ENCODE peak calls at places on chromosome 21, in ten cellular contexts. One of them, this sample, is unnamed.

GRCh38 chr21:33496345-33496744 is 4.8 kb upstream of the DNAJC28 start:
- DNase-seq in fibroblast of villous mesenchyme: no peak
- DNase-seq in Peyer's patch: no peak
- DNase-seq in kidney epithelial cell: no peak
- DNase-seq in IMR-90: no peak
- DNase-seq in epithelial cell of esophagus: peak; percentile 3
- DNase-seq in AG04449: no peak
- DNase-seq in HFF-Myc: no peak
- DNase-seq in tibial artery: no peak
- DNase-seq in left lung: no peak
- DNase-seq in this sample: no peak

GRCh38 chr21:33069994-33070811 is at the start of gene OLIG1:
- DNase-seq in fibroblast of villous mesenchyme: peak; percentile 4
- DNase-seq in Peyer's patch: no peak
- DNase-seq in kidney epithelial cell: no peak
- DNase-seq in IMR-90: peak; percentile 10
- DNase-seq in epithelial cell of esophagus: peak; percentile 33
- DNase-seq in AG04449: no peak
- DNase-seq in HFF-Myc: no peak
- DNase-seq in tibial artery: no peak
- DNase-seq in left lung: peak; percentile 94
- DNase-seq in this sample: peak; percentile 16

GRCh38 chr21:38280446-38280845 is 23.7 kb downstream of the KCNJ15 start:
- DNase-seq in fibroblast of villous mesenchyme: peak; percentile 67
- DNase-seq in Peyer's patch: no peak
- DNase-seq in kidney epithelial cell: no peak
- DNase-seq in IMR-90: peak; percentile 20
- DNase-seq in epithelial cell of esophagus: no peak
- DNase-seq in AG04449: no peak
- DNase-seq in HFF-Myc: no peak
- DNase-seq in tibial artery: no peak
- DNase-seq in left lung: no peak
- DNase-seq in this sample: no peak

GRCh38 chr21:24023936-24024335 is 1583.3 kb downstream of the MRPL39 start:
- DNase-seq in fibroblast of villous mesenchyme: no peak
- DNase-seq in Peyer's patch: no peak
- DNase-seq in kidney epithelial cell: no peak
- DNase-seq in IMR-90: no peak
- DNase-seq in epithelial cell of esophagus: no peak
- DNase-seq in AG04449: no peak
- DNase-seq in HFF-Myc: no peak
- DNase-seq in tibial artery: no peak
- DNase-seq in left lung: no peak
- DNase-seq in this sample: no peak

GRCh38 chr21:32193066-32193465 is 85.8 kb downstream of the MIS18A start:
- DNase-seq in fibroblast of villous mesenchyme: no peak
- DNase-seq in Peyer's patch: no peak
- DNase-seq in kidney epithelial cell: no peak
- DNase-seq in IMR-90: no peak
- DNase-seq in epithelial cell of esophagus: no peak
- DNase-seq in AG04449: no peak
- DNase-seq in HFF-Myc: no peak
- DNase-seq in tibial artery: no peak
- DNase-seq in left lung: no peak
- DNase-seq in this sample: no peak

GRCh38 chr21:26179501-26179900 is 8.9 kb upstream of the APP start:
- DNase-seq in fibroblast of villous mesenchyme: no peak
- DNase-seq in Peyer's patch: no peak
- DNase-seq in kidney epithelial cell: no peak
- DNase-seq in IMR-90: no peak
- DNase-seq in epithelial cell of esophagus: no peak
- DNase-seq in AG04449: no peak
- DNase-seq in HFF-Myc: no peak
- DNase-seq in tibial artery: no peak
- DNase-seq in left lung: no peak
- DNase-seq in this sample: no peak

GRCh38 chr21:38645282-38645681 is 147.0 kb upstream of the ERG start:
- DNase-seq in fibroblast of villous mesenchyme: peak; percentile 25
- DNase-seq in Peyer's patch: no peak
- DNase-seq in kidney epithelial cell: peak; percentile 29
- DNase-seq in IMR-90: peak; percentile 82
- DNase-seq in epithelial cell of esophagus: peak; percentile 92
- DNase-seq in AG04449: peak; percentile 64
- DNase-seq in HFF-Myc: peak; percentile 25
- DNase-seq in tibial artery: no peak
- DNase-seq in left lung: no peak
- DNase-seq in this sample: peak; percentile 90

GRCh38 chr21:38505654-38506523 is 7.6 kb upstream of the ERG start:
- DNase-seq in fibroblast of villous mesenchyme: peak; percentile 74
- DNase-seq in Peyer's patch: no peak
- DNase-seq in kidney epithelial cell: no peak
- DNase-seq in IMR-90: peak; percentile 71
- DNase-seq in epithelial cell of esophagus: peak; percentile 81
- DNase-seq in AG04449: peak; percentile 38
- DNase-seq in HFF-Myc: peak; percentile 33
- DNase-seq in tibial artery: no peak
- DNase-seq in left lung: no peak
- DNase-seq in this sample: peak; percentile 87

GRCh38 chr21:40902299-40902698 is 55.3 kb upstream of the DSCAM start:
- DNase-seq in fibroblast of villous mesenchyme: no peak
- DNase-seq in Peyer's patch: no peak
- DNase-seq in kidney epithelial cell: no peak
- DNase-seq in IMR-90: no peak
- DNase-seq in epithelial cell of esophagus: no peak
- DNase-seq in AG04449: no peak
- DNase-seq in HFF-Myc: no peak
- DNase-seq in tibial artery: no peak
- DNase-seq in left lung: no peak
- DNase-seq in this sample: no peak

GRCh38 chr21:27796106-27796505 is 829.2 kb upstream of the ADAMTS5 start:
- DNase-seq in fibroblast of villous mesenchyme: peak; percentile 54
- DNase-seq in Peyer's patch: no peak
- DNase-seq in kidney epithelial cell: no peak
- DNase-seq in IMR-90: peak; percentile 68
- DNase-seq in epithelial cell of esophagus: no peak
- DNase-seq in AG04449: no peak
- DNase-seq in HFF-Myc: peak; percentile 79
- DNase-seq in tibial artery: no peak
- DNase-seq in left lung: no peak
- DNase-seq in this sample: peak; percentile 79

GRCh38 chr21:42237577-42237976 is 18.6 kb downstream of the ABCG1 start:
- DNase-seq in fibroblast of villous mesenchyme: no peak
- DNase-seq in Peyer's patch: no peak
- DNase-seq in kidney epithelial cell: no peak
- DNase-seq in IMR-90: no peak
- DNase-seq in epithelial cell of esophagus: no peak
- DNase-seq in AG04449: no peak
- DNase-seq in HFF-Myc: no peak
- DNase-seq in tibial artery: no peak
- DNase-seq in left lung: no peak
- DNase-seq in this sample: no peak

GRCh38 chr21:42239556-42239955 is 20.6 kb downstream of the ABCG1 start:
- DNase-seq in fibroblast of villous mesenchyme: no peak
- DNase-seq in Peyer's patch: no peak
- DNase-seq in kidney epithelial cell: no peak
- DNase-seq in IMR-90: no peak
- DNase-seq in epithelial cell of esophagus: no peak
- DNase-seq in AG04449: no peak
- DNase-seq in HFF-Myc: no peak
- DNase-seq in tibial artery: no peak
- DNase-seq in left lung: no peak
- DNase-seq in this sample: no peak

GRCh38 chr21:42238185-42238934 is 19.4 kb downstream of the ABCG1 start:
- DNase-seq in fibroblast of villous mesenchyme: no peak
- DNase-seq in Peyer's patch: no peak
- DNase-seq in kidney epithelial cell: no peak
- DNase-seq in IMR-90: no peak
- DNase-seq in epithelial cell of esophagus: no peak
- DNase-seq in AG04449: no peak
- DNase-seq in HFF-Myc: no peak
- DNase-seq in tibial artery: no peak
- DNase-seq in left lung: no peak
- DNase-seq in this sample: no peak

GRCh38 chr21:42242611-42243010 is 23.7 kb downstream of the ABCG1 start:
- DNase-seq in fibroblast of villous mesenchyme: no peak
- DNase-seq in Peyer's patch: no peak
- DNase-seq in kidney epithelial cell: no peak
- DNase-seq in IMR-90: no peak
- DNase-seq in epithelial cell of esophagus: no peak
- DNase-seq in AG04449: no peak
- DNase-seq in HFF-Myc: no peak
- DNase-seq in tibial artery: no peak
- DNase-seq in left lung: no peak
- DNase-seq in this sample: no peak

DNA sequence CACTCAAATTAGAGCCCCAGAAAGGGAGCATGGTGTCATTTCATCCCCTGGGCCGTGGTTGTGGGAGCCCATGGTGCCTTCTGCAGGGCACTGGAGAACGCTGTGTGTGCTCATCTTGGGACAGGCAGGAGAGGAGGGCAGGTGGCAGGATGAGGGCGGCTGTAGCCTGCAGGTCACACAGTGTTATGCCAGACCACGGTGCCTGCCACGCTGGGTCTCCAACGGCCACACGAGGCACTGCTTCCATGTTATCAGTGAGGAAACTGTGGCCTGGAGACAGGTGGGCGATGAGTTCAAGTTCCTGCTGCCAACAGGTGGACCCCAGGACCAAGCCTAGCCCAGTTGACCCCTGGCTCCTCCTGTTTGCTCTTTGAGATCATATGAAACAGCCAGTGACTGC is 21.0 kb downstream of the ABCG1 start:
- DNase-seq in fibroblast of villous mesenchyme: no peak
- DNase-seq in Peyer's patch: no peak
- DNase-seq in kidney epithelial cell: no peak
- DNase-seq in IMR-90: no peak
- DNase-seq in epithelial cell of esophagus: no peak
- DNase-seq in AG04449: no peak
- DNase-seq in HFF-Myc: no peak
- DNase-seq in tibial artery: no peak
- DNase-seq in left lung: no peak
- DNase-seq in this sample: no peak
- TF ChIP-seq CTCF in fibroblast of villous mesenchyme: no peak
- TF ChIP-seq CTCF in Peyer's patch: no peak
- TF ChIP-seq CTCF in kidney epithelial cell: no peak
- TF ChIP-seq CTCF in IMR-90: no peak
- TF ChIP-seq CTCF in epithelial cell of esophagus: no peak
- TF ChIP-seq CTCF in AG04449: no peak
- TF ChIP-seq CTCF in HFF-Myc: no peak
- TF ChIP-seq CTCF in tibial artery: no peak
- TF ChIP-seq CTCF in left lung: no peak
- TF ChIP-seq CTCF in this sample: no peak

GRCh38 chr21:44370027-44370735 is 16.8 kb downstream of the TRPM2 start:
- DNase-seq in fibroblast of villous mesenchyme: peak; percentile 50
- DNase-seq in Peyer's patch: peak; percentile 54
- DNase-seq in kidney epithelial cell: peak; percentile 50
- DNase-seq in IMR-90: peak; percentile 7
- DNase-seq in epithelial cell of esophagus: peak; percentile 28
- DNase-seq in AG04449: no peak
- DNase-seq in HFF-Myc: peak; percentile 29
- DNase-seq in tibial artery: no peak
- DNase-seq in left lung: peak; percentile 81
- DNase-seq in this sample: no peak
- H3K4me3 ChIP-seq in fibroblast of villous mesenchyme: no peak overlapping the region
- H3K4me3 ChIP-seq in Peyer's patch: peak overlapping the region; percentile 27
- H3K4me3 ChIP-seq in kidney epithelial cell: no peak overlapping the region
- H3K4me3 ChIP-seq in IMR-90: no peak overlapping the region
- H3K4me3 ChIP-seq in epithelial cell of esophagus: no peak overlapping the region
- H3K4me3 ChIP-seq in AG04449: no peak overlapping the region
- H3K4me3 ChIP-seq in HFF-Myc: no peak overlapping the region
- H3K4me3 ChIP-seq in tibial artery: no peak overlapping the region
- H3K4me3 ChIP-seq in left lung: no peak overlapping the region
- H3K4me3 ChIP-seq in this sample: no peak overlapping the region

GRCh38 chr21:43854773-43855633 is 10.0 kb upstream of the AGPAT3 start:
- DNase-seq in fibroblast of villous mesenchyme: peak; percentile 31
- DNase-seq in Peyer's patch: no peak
- DNase-seq in kidney epithelial cell: no peak
- DNase-seq in IMR-90: no peak
- DNase-seq in epithelial cell of esophagus: no peak
- DNase-seq in AG04449: no peak
- DNase-seq in HFF-Myc: no peak
- DNase-seq in tibial artery: no peak
- DNase-seq in left lung: peak; percentile 70
- DNase-seq in this sample: no peak

GRCh38 chr21:43861716-43862115 is 3.3 kb upstream of the AGPAT3 start:
- DNase-seq in fibroblast of villous mesenchyme: no peak
- DNase-seq in Peyer's patch: no peak
- DNase-seq in kidney epithelial cell: no peak
- DNase-seq in IMR-90: no peak
- DNase-seq in epithelial cell of esophagus: no peak
- DNase-seq in AG04449: no peak
- DNase-seq in HFF-Myc: no peak
- DNase-seq in tibial artery: no peak
- DNase-seq in left lung: peak; percentile 47
- DNase-seq in this sample: no peak

GRCh38 chr21:43855955-43856354 is 9.1 kb upstream of the AGPAT3 start:
- DNase-seq in fibroblast of villous mesenchyme: no peak
- DNase-seq in Peyer's patch: no peak
- DNase-seq in kidney epithelial cell: no peak
- DNase-seq in IMR-90: no peak
- DNase-seq in epithelial cell of esophagus: no peak
- DNase-seq in AG04449: no peak
- DNase-seq in HFF-Myc: no peak
- DNase-seq in tibial artery: no peak
- DNase-seq in left lung: peak; percentile 29
- DNase-seq in this sample: no peak

GRCh38 chr21:43859747-43860214 is 5.2 kb upstream of the AGPAT3 start:
- DNase-seq in fibroblast of villous mesenchyme: peak; percentile 48
- DNase-seq in Peyer's patch: no peak
- DNase-seq in kidney epithelial cell: no peak
- DNase-seq in IMR-90: no peak
- DNase-seq in epithelial cell of esophagus: no peak
- DNase-seq in AG04449: no peak
- DNase-seq in HFF-Myc: no peak
- DNase-seq in tibial artery: no peak
- DNase-seq in left lung: no peak
- DNase-seq in this sample: no peak

GRCh38 chr21:43858806-43859648 is 6.0 kb upstream of the AGPAT3 start:
- DNase-seq in fibroblast of villous mesenchyme: no peak
- DNase-seq in Peyer's patch: no peak
- DNase-seq in kidney epithelial cell: no peak
- DNase-seq in IMR-90: no peak
- DNase-seq in epithelial cell of esophagus: no peak
- DNase-seq in AG04449: no peak
- DNase-seq in HFF-Myc: no peak
- DNase-seq in tibial artery: no peak
- DNase-seq in left lung: peak; percentile 43
- DNase-seq in this sample: no peak
- TF ChIP-seq CTCF in fibroblast of villous mesenchyme: no peak
- TF ChIP-seq CTCF in Peyer's patch: no peak
- TF ChIP-seq CTCF in kidney epithelial cell: no peak
- TF ChIP-seq CTCF in IMR-90: no peak
- TF ChIP-seq CTCF in epithelial cell of esophagus: no peak
- TF ChIP-seq CTCF in AG04449: no peak
- TF ChIP-seq CTCF in HFF-Myc: no peak
- TF ChIP-seq CTCF in tibial artery: no peak
- TF ChIP-seq CTCF in left lung: no peak
- TF ChIP-seq CTCF in this sample: no peak

DNA sequence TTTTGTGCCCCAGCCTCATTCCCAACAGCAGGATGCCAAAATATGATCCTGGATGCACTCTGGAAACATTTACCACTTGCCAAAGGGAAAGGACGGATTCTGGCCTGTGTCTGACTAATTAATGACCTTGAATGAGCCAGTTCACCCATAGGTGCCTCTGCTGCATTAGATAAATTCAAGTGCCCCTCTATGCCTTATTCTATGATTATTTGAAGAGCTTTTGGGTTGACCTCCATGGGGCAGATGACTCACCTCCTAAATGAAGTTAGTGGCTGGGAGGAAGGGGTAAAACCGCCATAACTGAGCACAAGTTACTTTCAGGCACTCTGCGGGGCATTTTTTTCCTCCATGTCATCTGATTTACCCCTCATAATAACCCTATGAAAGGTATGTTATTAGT is 98.1 kb downstream of the CLIC6 start:
- DNase-seq in fibroblast of villous mesenchyme: no peak
- DNase-seq in Peyer's patch: no peak
- DNase-seq in kidney epithelial cell: no peak
- DNase-seq in IMR-90: no peak
- DNase-seq in epithelial cell of esophagus: no peak
- DNase-seq in AG04449: no peak
- DNase-seq in HFF-Myc: no peak
- DNase-seq in tibial artery: no peak
- DNase-seq in left lung: no peak
- DNase-seq in this sample: no peak
- H3K4me3 ChIP-seq in fibroblast of villous mesenchyme: no peak overlapping the region
- H3K4me3 ChIP-seq in Peyer's patch: no peak overlapping the region
- H3K4me3 ChIP-seq in kidney epithelial cell: no peak overlapping the region
- H3K4me3 ChIP-seq in IMR-90: no peak overlapping the region
- H3K4me3 ChIP-seq in epithelial cell of esophagus: no peak overlapping the region
- H3K4me3 ChIP-seq in AG04449: no peak overlapping the region
- H3K4me3 ChIP-seq in HFF-Myc: no peak overlapping the region
- H3K4me3 ChIP-seq in tibial artery: no peak overlapping the region
- H3K4me3 ChIP-seq in left lung: no peak overlapping the region
- H3K4me3 ChIP-seq in this sample: no peak overlapping the region